ENCODE peak calls at places on chromosomes 7 and 10, in ten cellular contexts. O is activated effector memory CD4-positive, alpha-beta T cell treated with anti-CD3 and anti-CD28 coated beads, Interleukin-2, amount 50 U/mL, for 16 hours; X is gastrocnemius medialis; U is WERI-Rb-1; T is nephron progenitor cell; L is upper lobe of right lung; N is heart right ventricle; W is activated CD8-positive, alpha-beta memory T cell treated with anti-CD3 and anti-CD28 coated beads, Interleukin-2, amount 50 U/mL, for 48 hours; J is hippocampal formation; P is stimulated activated CD4-positive, alpha-beta T cell treated with anti-CD3 and anti-CD28 coated beads, Interleukin-1b, Interleukin-23, amount 100 ng/mL, for 4 hours. C is an unnamed sample.
A peak's percentile ranks its signal among the peaks of the same experiment; 100 is the strongest.

GRCh38 chr7:41709621-41710020 is 6.7 kb upstream of the INHBA start:
- DNase-seq in O (no peak), X (no peak), U (no peak), T (no peak), L (no peak), N (no peak), W (no peak), J (no peak), P (no peak), C (no peak)

GRCh38 chr7:122790558-122790957 is 87.8 kb upstream of the RNF148 start:
- DNase-seq in O (no peak), X (no peak), U (no peak), T (no peak), L (no peak), N (no peak), W (no peak), J (no peak), P (no peak), C (no peak)

GRCh38 chr10:101793526-101793925 is 10.3 kb upstream of the NPM3 start:
- DNase-seq in O (no peak), X (no peak), U (no peak), T (no peak), L (no peak), N (no peak), W (no peak), J (no peak), P (no peak), C (no peak)

GRCh38 chr7:104848386-104848990 is 165.5 kb upstream of the KMT2E start:
- DNase-seq in O (peak; percentile 73), X (no peak), U (peak; percentile 71), T (peak; percentile 84), L (no peak), N (no peak), W (peak; percentile 75), J (peak; percentile 65), P (peak; percentile 30), C (peak; percentile 86)

GRCh38 chr7:43248553-43248952 is 136.1 kb downstream of the HECW1 start:
- DNase-seq in O (no peak), X (no peak), U (no peak), T (no peak), L (no peak), N (no peak), W (no peak), J (no peak), P (no peak), C (no peak)

GRCh38 chr7:101767544-101767943 is 49.9 kb upstream of the CUX1 start:
- DNase-seq in O (no peak), X (no peak), U (peak; percentile 16), T (no peak), L (no peak), N (no peak), W (no peak), J (no peak), P (no peak), C (peak; percentile 15)

GRCh38 chr7:18037609-18038008 is 10.0 kb upstream of the PRPS1L1 start:
- DNase-seq in O (no peak), X (no peak), U (no peak), T (no peak), L (no peak), N (no peak), W (no peak), J (no peak), P (no peak), C (no peak)

GRCh38 chr7:7821517-7821916 is 103.1 kb upstream of the RPA3 start:
- DNase-seq in O (no peak), X (no peak), U (no peak), T (no peak), L (no peak), N (no peak), W (no peak), J (no peak), P (no peak), C (peak; percentile 34)

GRCh38 chr7:134890246-134891240 is 95.8 kb upstream of the AGBL3 start:
- DNase-seq in O (no peak), X (no peak), U (no peak), T (no peak), L (no peak), N (no peak), W (no peak), J (no peak), P (no peak), C (peak; percentile 37)

GRCh38 chr7:106462365-106462859 is 177.6 kb upstream of the NAMPT start:
- DNase-seq in O (no peak), X (no peak), U (no peak), T (no peak), L (no peak), N (no peak), W (no peak), J (no peak), P (peak; percentile 18), C (peak; percentile 43)

GRCh38 chr10:15333909-15334649 is 37.0 kb downstream of the FAM171A1 start:
- DNase-seq in O (no peak), X (no peak), U (no peak), T (no peak), L (no peak), N (no peak), W (no peak), J (no peak), P (no peak), C (no peak)

GRCh38 chr10:48469516-48470020 is 135.3 kb downstream of the ARHGAP22 start:
- DNase-seq in O (peak; percentile 39), X (no peak), U (no peak), T (no peak), L (peak; percentile 21), N (no peak), W (peak; percentile 33), J (no peak), P (no peak), C (no peak)

GRCh38 chr10:11017575-11018425 is at the start of gene CELF2:
- DNase-seq in O (peak; percentile 83), X (peak; percentile 74), U (peak; percentile 62), T (peak; percentile 77), L (peak; percentile 93), N (peak; percentile 77), W (peak; percentile 72), J (peak; percentile 55), P (peak; percentile 27), C (peak; percentile 57)

GRCh38 chr7:105600720-105601550 is 19.6 kb upstream of the EFCAB10 start:
- DNase-seq in O (no peak), X (no peak), U (peak; percentile 48), T (no peak), L (peak; percentile 66), N (no peak), W (no peak), J (no peak), P (no peak), C (peak; percentile 94)

GRCh38 chr10:132659206-132660091 is 121.9 kb downstream of the INPP5A start:
- DNase-seq in O (no peak), X (no peak), U (no peak), T (no peak), L (no peak), N (peak; percentile 80), W (no peak), J (no peak), P (no peak), C (no peak)

GRCh38 chr7:51139796-51140195 is 176.8 kb downstream of the COBL start:
- DNase-seq in O (no peak), X (no peak), U (no peak), T (no peak), L (no peak), N (no peak), W (no peak), J (no peak), P (no peak), C (no peak)

GRCh38 chr7:105614341-105614840 is 33.1 kb upstream of the EFCAB10 start:
- DNase-seq in O (no peak), X (no peak), U (no peak), T (no peak), L (peak; percentile 51), N (no peak), W (no peak), J (no peak), P (no peak), C (no peak)

GRCh38 chr7:93231799-93232672 is at the start of gene VPS50:
- DNase-seq in O (peak; percentile 97), X (peak; percentile 93), U (peak; percentile 95), T (peak; percentile 85), L (peak; percentile 95), N (peak; percentile 87), W (peak; percentile 88), J (peak; percentile 95), P (peak; percentile 81), C (peak; percentile 98)

GRCh38 chr7:158023563-158024350 is 563.9 kb downstream of the PTPRN2 start:
- DNase-seq in O (no peak), X (no peak), U (no peak), T (no peak), L (peak; percentile 13), N (no peak), W (no peak), J (no peak), P (no peak), C (no peak)

GRCh38 chr7:150955519-150956394 is 22.4 kb downstream of the KCNH2 start:
- DNase-seq in O (no peak), X (no peak), U (peak; percentile 97), T (peak; percentile 93), L (no peak), N (peak; percentile 70), W (no peak), J (peak; percentile 20), P (no peak), C (peak; percentile 93)

GRCh38 chr7:116316838-116317612 is 106.7 kb downstream of the TES start:
- DNase-seq in O (no peak), X (peak; percentile 62), U (no peak), T (no peak), L (no peak), N (peak; percentile 22), W (peak; percentile 51), J (peak; percentile 56), P (no peak), C (no peak)

GRCh38 chr7:102836977-102837376 is 75.8 kb upstream of the LRRC17 start:
- DNase-seq in O (no peak), X (no peak), U (no peak), T (no peak), L (no peak), N (no peak), W (no peak), J (no peak), P (no peak), C (no peak)

GRCh38 chr10:34305189-34305588 is 509.9 kb downstream of the PARD3 start:
- DNase-seq in O (no peak), X (no peak), U (no peak), T (peak; percentile 12), L (peak; percentile 88), N (no peak), W (no peak), J (no peak), P (no peak), C (peak; percentile 65)

GRCh38 chr10:43926875-43927406 is 278.3 kb upstream of the ZNF32 start:
- DNase-seq in O (no peak), X (no peak), U (no peak), T (no peak), L (peak; percentile 55), N (no peak), W (no peak), J (no peak), P (no peak), C (no peak)

GRCh38 chr7:23469961-23470250 is 385 bp downstream of the IGF2BP3 start:
- DNase-seq in O (no peak), X (no peak), U (peak; percentile 23), T (no peak), L (no peak), N (no peak), W (peak; percentile 59), J (no peak), P (no peak), C (peak; percentile 55)

GRCh38 chr7:143369678-143370651 is 7.5 kb upstream of the FAM131B start:
- DNase-seq in O (no peak), X (no peak), U (no peak), T (no peak), L (no peak), N (no peak), W (no peak), J (no peak), P (no peak), C (no peak)

GRCh38 chr10:79298403-79299244 is 48.6 kb upstream of the PPIF start:
- DNase-seq in O (peak; percentile 81), X (no peak), U (no peak), T (no peak), L (no peak), N (no peak), W (peak; percentile 71), J (no peak), P (peak; percentile 26), C (no peak)

GRCh38 chr7:80699030-80699638 is 60.7 kb downstream of the CD36 start:
- DNase-seq in O (no peak), X (no peak), U (no peak), T (peak; percentile 8), L (no peak), N (no peak), W (no peak), J (no peak), P (no peak), C (peak; percentile 80)